ENCODE peak calls at places on chromosomes 7 and 10, in eight cellular contexts. J, U, A, Y, K, E, X and C are unnamed samples.

GRCh38 chr10:73340121-73340520 is 18.5 kb downstream of the CFAP70 start:
- DNase-seq in U (no peak), K (no peak), X (no peak), Y (no peak), A (no peak), E (no peak), J (no peak), C (no peak)

GRCh38 chr10:102652170-102652926 is 8.1 kb downstream of the TRIM8 start:
- DNase-seq in X (peak; percentile 60), J (no peak), K (no peak), U (no peak), Y (no peak), E (no peak), A (peak; percentile 76), C (peak; percentile 57)

GRCh38 chr10:91579351-91579985 is 53.4 kb downstream of the PPP1R3C start:
- DNase-seq in E (no peak), U (no peak), J (no peak), X (no peak), A (no peak), Y (no peak), K (peak; percentile 83), C (no peak)

GRCh38 chr10:114519306-114519669 is 115.0 kb upstream of the AFAP1L2 start:
- DNase-seq in A (no peak), E (peak; percentile 90), K (peak; percentile 42), U (no peak), J (no peak), Y (no peak), X (no peak), C (no peak)

GRCh38 chr7:2628137-2628482 is 3.7 kb upstream of the TTYH3 start:
- DNase-seq in J (no peak), K (no peak), Y (no peak), X (no peak), E (no peak), U (no peak), A (no peak), C (no peak)

GRCh38 chr7:112798199-112799159 is 8.3 kb upstream of the TMEM168 start:
- DNase-seq in U (no peak), Y (no peak), K (no peak), A (no peak), E (no peak), X (no peak), J (no peak), C (no peak)

GRCh38 chr7:99734987-99735386 is at the start of gene CYP3A7:
- DNase-seq in X (no peak), A (no peak), K (no peak), J (no peak), E (no peak), Y (no peak), U (no peak), C (no peak)

GRCh38 chr7:7119668-7120208 is 62.6 kb upstream of the C1GALT1 start:
- DNase-seq in A (no peak), J (no peak), X (no peak), U (no peak), E (no peak), K (no peak), Y (no peak), C (no peak)

GRCh38 chr7:150927954-150928340 is 50.2 kb downstream of the KCNH2 start:
- DNase-seq in X (no peak), E (no peak), A (no peak), U (no peak), Y (no peak), J (no peak), K (no peak), C (peak; percentile 39)

GRCh38 chr7:101217388-101218235 is at the start of the genes PLOD3 and ZNHIT1:
- DNase-seq in K (peak; percentile 93), J (peak; percentile 95), Y (peak; percentile 94), A (peak; percentile 99), X (peak; percentile 96), U (peak; percentile 96), E (peak; percentile 98), C (peak; percentile 99)
- TF ChIP-seq CTCF in K (no peak), J (peak; percentile 11), Y (no peak), A (no peak), X (no peak), U (peak; percentile 21), E (peak; percentile 36), C (peak; percentile 35)

GRCh38 chr10:48616436-48616835 is 11.6 kb upstream of the ARHGAP22 start:
- DNase-seq in A (no peak), U (no peak), E (no peak), J (no peak), Y (no peak), K (no peak), X (no peak), C (no peak)

GRCh38 chr10:48613015-48613414 is 8.1 kb upstream of the ARHGAP22 start:
- DNase-seq in E (no peak), X (no peak), Y (no peak), U (no peak), J (no peak), K (no peak), A (no peak), C (no peak)

GRCh38 chr10:48612241-48612943 is 7.5 kb upstream of the ARHGAP22 start:
- DNase-seq in K (peak; percentile 74), E (no peak), Y (no peak), A (no peak), X (no peak), U (no peak), J (no peak), C (no peak)

GRCh38 chr10:48611133-48611532 is 6.3 kb upstream of the ARHGAP22 start:
- DNase-seq in X (no peak), A (no peak), E (no peak), J (no peak), Y (no peak), K (no peak), U (no peak), C (no peak)

DNA sequence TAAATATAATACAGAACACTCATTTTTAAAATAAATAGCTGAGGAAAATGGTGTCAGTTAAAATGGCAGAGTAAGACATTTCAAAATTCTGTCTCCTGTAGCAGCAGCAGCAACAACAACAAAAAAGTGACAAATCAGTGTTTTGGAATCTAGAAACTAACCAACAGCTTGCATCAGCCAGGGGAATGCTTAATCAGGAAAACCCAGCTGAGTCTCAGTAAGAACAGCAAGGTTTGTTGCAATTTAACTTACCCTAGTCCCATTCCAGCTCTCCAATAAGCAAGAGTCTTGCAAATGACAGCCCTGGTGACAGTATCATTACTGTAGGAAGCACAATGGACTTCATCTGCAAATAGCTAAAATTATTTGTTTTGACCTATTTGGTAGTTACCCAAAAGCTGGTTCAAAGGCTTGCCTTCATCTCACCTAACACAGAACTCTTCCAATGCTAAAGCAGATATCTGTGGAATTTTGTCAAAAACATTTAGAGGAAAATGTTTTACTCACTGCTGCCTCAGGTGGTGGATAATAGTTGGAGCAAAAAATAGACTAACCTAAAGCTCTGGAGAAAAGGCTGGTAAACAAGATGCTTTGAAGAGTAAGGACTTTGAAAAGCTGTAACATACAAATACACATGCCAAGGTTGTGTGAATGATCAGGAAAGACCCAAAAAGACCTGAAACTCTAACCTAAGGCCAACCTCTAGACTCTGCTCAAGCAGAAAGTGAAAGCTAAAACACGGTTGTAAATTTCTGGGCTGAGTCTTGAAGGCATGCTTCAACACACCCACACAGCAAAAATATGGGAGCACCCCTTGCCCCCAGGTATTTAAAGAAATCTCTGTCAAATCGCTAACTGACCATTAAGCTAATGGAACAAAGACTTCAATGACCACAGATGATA is 9.9 kb upstream of the ARHGAP22 start:
- DNase-seq in A (no peak), K (peak; percentile 50), X (no peak), E (no peak), Y (no peak), U (no peak), J (no peak), C (no peak)
- TF ChIP-seq CTCF in A (peak; percentile 21), K (peak; percentile 50), X (no peak), E (no peak), Y (peak; percentile 58), U (no peak), J (peak; percentile 45), C (peak; percentile 27)

GRCh38 chr10:3467052-3467906 is 294.7 kb upstream of the PITRM1 start:
- DNase-seq in Y (no peak), A (no peak), E (peak; percentile 73), U (peak; percentile 85), J (peak; percentile 91), K (peak; percentile 99), X (no peak), C (no peak)
- TF ChIP-seq CTCF in Y (no peak), A (no peak), E (peak; percentile 28), U (peak; percentile 56), J (no peak), K (peak; percentile 3), X (no peak), C (no peak)

GRCh38 chr7:156975620-156976019 is 26.1 kb downstream of the NOM1 start:
- DNase-seq in X (no peak), E (no peak), J (no peak), K (no peak), U (no peak), A (no peak), Y (no peak), C (no peak)

GRCh38 chr7:156968183-156968582 is 18.7 kb downstream of the NOM1 start:
- DNase-seq in X (no peak), Y (no peak), K (no peak), A (no peak), U (no peak), J (no peak), E (no peak), C (no peak)

GRCh38 chr7:156964971-156965370 is 15.5 kb downstream of the NOM1 start:
- DNase-seq in K (no peak), J (no peak), U (no peak), E (no peak), Y (no peak), X (no peak), A (no peak), C (no peak)

GRCh38 chr7:156966387-156966786 is 16.9 kb downstream of the NOM1 start:
- DNase-seq in J (no peak), Y (no peak), K (no peak), X (no peak), A (no peak), U (no peak), E (no peak), C (no peak)

DNA sequence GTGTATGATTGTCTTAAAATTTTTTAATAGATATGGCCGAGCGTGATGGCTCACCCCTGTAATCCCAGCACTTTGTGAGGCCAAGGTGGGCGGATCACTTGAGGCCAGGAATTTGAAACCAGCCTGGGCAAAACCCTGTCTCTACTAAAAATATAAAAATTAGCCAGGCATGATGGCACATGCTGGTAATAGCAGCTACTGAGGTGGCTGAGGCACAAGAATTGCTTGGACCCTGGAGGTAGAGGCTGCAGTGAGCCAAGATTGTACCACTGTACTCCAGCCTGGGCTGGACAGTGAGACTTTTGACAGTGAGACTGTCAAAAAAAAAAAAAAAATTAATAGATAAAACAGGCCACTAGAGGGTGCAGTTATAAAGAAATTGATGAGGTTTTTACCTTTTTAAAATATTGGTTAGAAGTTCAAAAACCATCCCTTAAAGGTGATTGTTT is 20.5 kb downstream of the NOM1 start:
- DNase-seq in U (no peak), X (no peak), Y (no peak), J (no peak), E (no peak), A (no peak), K (no peak), C (no peak)
- TF ChIP-seq CTCF in U (no peak), X (no peak), Y (peak; percentile 78), J (peak; percentile 33), E (peak; percentile 38), A (peak; percentile 11), K (no peak), C (peak; percentile 55)